ENCODE peak calls at places on chromosomes 1 and 21, in five cellular contexts. F is esophagus squamous epithelium, G is GM13977, P is renal cortical epithelial cell, W is HEK293T. K is an unnamed sample.

GRCh38 chr1:228416217-228416971 is at the start of gene TRIM17:
- DNase-seq in F (no peak), G (peak), P (no peak), W (no peak), K (peak)

GRCh38 chr1:160747717-160748116 is 8.7 kb downstream of the SLAMF7 start:
- DNase-seq in F (no peak), G (no peak), P (no peak), W (no peak), K (no peak)

GRCh38 chr21:16570856-16571255 is 841.1 kb downstream of the USP25 start:
- DNase-seq in F (no peak), G (no peak), P (no peak), W (no peak), K (no peak)

GRCh38 chr1:101190441-101190840 is 46.4 kb upstream of the S1PR1 start:
- DNase-seq in F (no peak), G (no peak), P (peak), W (no peak), K (no peak)

GRCh38 chr21:33643658-33644311 is 1.5 kb downstream of the ITSN1 start:
- DNase-seq in F (no peak), G (no peak), P (peak), W (no peak), K (no peak)

GRCh38 chr1:147215540-147215916 is 9.6 kb downstream of the FMO5 start:
- DNase-seq in F (no peak), G (no peak), P (peak), W (no peak), K (peak)

GRCh38 chr1:12764016-12764415 is 9.5 kb upstream of the PRAMEF12 start:
- DNase-seq in F (no peak), G (no peak), P (no peak), W (no peak), K (no peak)

GRCh38 chr1:247387500-247387899 is 28.5 kb upstream of the NLRP3 start:
- DNase-seq in F (no peak), G (no peak), P (no peak), W (no peak), K (no peak)

GRCh38 chr1:167258858-167259257 is 38.2 kb downstream of the POU2F1 start:
- DNase-seq in F (no peak), G (no peak), P (no peak), W (no peak), K (no peak)

GRCh38 chr1:94094466-94095111 is 26.4 kb downstream of the ABCA4 start:
- DNase-seq in F (no peak), G (no peak), P (peak), W (no peak), K (no peak)

GRCh38 chr1:100539836-100540536 is 2.0 kb downstream of the GPR88 start:
- DNase-seq in F (no peak), G (no peak), P (no peak), W (no peak), K (no peak)

GRCh38 chr1:236149696-236150228 is 7.4 kb downstream of the GPR137B start:
- DNase-seq in F (no peak), G (no peak), P (no peak), W (no peak), K (no peak)

GRCh38 chr1:200837931-200838571 is 34.7 kb upstream of the GPR25 start:
- DNase-seq in F (no peak), G (peak), P (peak), W (no peak), K (no peak)

GRCh38 chr1:27682351-27682944 is 10.5 kb upstream of the IFI6 start:
- DNase-seq in F (no peak), G (no peak), P (peak), W (no peak), K (no peak)

K was measured in HuH-7.5.